ENCODE peak calls at places on chromosomes 16 and 17, in six cellular contexts. R is HepG2, N is HEK293T, K is K562, U is IMR-90, M is GM12878. D is an unnamed sample.

GRCh38 chr17:44331249-44331760 is 6.7 kb upstream of the SLC25A39 start:
- DNase-seq in R (peak), N (peak), K (peak), U (peak), M (no peak), D (peak)

GRCh38 chr16:89217388-89218191 is at the start of gene ZNF778:
- DNase-seq in R (peak), N (peak), K (peak), U (peak), M (peak), D (peak)

GRCh38 chr17:78868391-78868790 is 27.8 kb upstream of the USP36 start:
- DNase-seq in R (no peak), N (no peak), K (no peak), U (peak), M (no peak), D (no peak)

GRCh38 chr16:35552763-35553162 is 2093.4 kb downstream of the TP53TG3F start:
- DNase-seq in R (no peak), N (no peak), K (no peak), U (no peak), M (no peak), D (no peak)

GRCh38 chr16:16021020-16021419 is 71.6 kb downstream of the ABCC1 start:
- DNase-seq in R (no peak), N (no peak), K (no peak), U (no peak), M (no peak), D (no peak)

GRCh38 chr16:3640207-3640606 is 14.3 kb upstream of the DNASE1 start:
- DNase-seq in R (peak), N (no peak), K (no peak), U (no peak), M (no peak), D (no peak)

GRCh38 chr17:4605826-4606225 is 21.5 kb downstream of the SMTNL2 start:
- DNase-seq in R (no peak), N (no peak), K (no peak), U (peak), M (no peak), D (no peak)

GRCh38 chr16:17258848-17259713 is 211.7 kb downstream of the XYLT1 start:
- DNase-seq in R (no peak), N (peak), K (peak), U (peak), M (peak), D (peak)

GRCh38 chr17:2427910-2428309 is 27.1 kb upstream of the MNT start:
- DNase-seq in R (no peak), N (no peak), K (no peak), U (no peak), M (no peak), D (no peak)

GRCh38 chr16:51057102-51057793 is 93.8 kb downstream of the SALL1 start:
- DNase-seq in R (no peak), N (no peak), K (no peak), U (no peak), M (no peak), D (no peak)

GRCh38 chr17:31533546-31534155 is 142.2 kb downstream of the RAB11FIP4 start:
- DNase-seq in R (no peak), N (peak), K (peak), U (peak), M (no peak), D (peak)

GRCh38 chr16:27231692-27232060 is 28.4 kb downstream of the KDM8 start:
- DNase-seq in R (no peak), N (no peak), K (no peak), U (no peak), M (no peak), D (no peak)

GRCh38 chr16:16154292-16154951 is 68.9 kb downstream of the ABCC6 start:
- DNase-seq in R (no peak), N (no peak), K (no peak), U (no peak), M (no peak), D (no peak)

GRCh38 chr16:72612271-72612670 is 435.7 kb downstream of the ZFHX3 start:
- DNase-seq in R (no peak), N (no peak), K (no peak), U (peak), M (no peak), D (no peak)

GRCh38 chr17:17221329-17221728 is 15.2 kb upstream of the PLD6 start:
- DNase-seq in R (no peak), N (no peak), K (no peak), U (no peak), M (no peak), D (no peak)

GRCh38 chr17:71535311-71535710 is 585.5 kb upstream of the SOX9 start:
- DNase-seq in R (no peak), N (no peak), K (no peak), U (no peak), M (no peak), D (no peak)

GRCh38 chr16:30740364-30741251 is 7.6 kb upstream of the PHKG2 start:
- DNase-seq in R (no peak), N (no peak), K (peak), U (peak), M (no peak), D (peak)

GRCh38 chr16:85395207-85395912 is 217.8 kb upstream of the GSE1 start:
- DNase-seq in R (peak), N (peak), K (peak), U (peak), M (peak), D (peak)

GRCh38 chr17:58680038-58680369 is 11.8 kb downstream of the TEX14 start:
- DNase-seq in R (no peak), N (no peak), K (no peak), U (no peak), M (no peak), D (no peak)

GRCh38 chr16:85484337-85485295 is 128.5 kb upstream of the GSE1 start:
- DNase-seq in R (no peak), N (no peak), K (peak), U (no peak), M (no peak), D (no peak)

GRCh38 chr17:58112970-58113631 is 29.9 kb downstream of the DYNLL2 start:
- DNase-seq in R (peak), N (peak), K (peak), U (peak), M (peak), D (peak)

GRCh38 chr17:61338874-61339478 is 60.7 kb upstream of the TBX2 start:
- DNase-seq in R (peak), N (no peak), K (no peak), U (no peak), M (no peak), D (no peak)

GRCh38 chr17:63700528-63701441 is 860 bp upstream of the LIMD2 start:
- DNase-seq in R (no peak), N (no peak), K (no peak), U (peak), M (no peak), D (no peak)

GRCh38 chr17:33433581-33433980 is 140.5 kb upstream of the ASIC2 start:
- DNase-seq in R (no peak), N (no peak), K (no peak), U (no peak), M (no peak), D (no peak)

GRCh38 chr17:9472541-9472940 is 103.1 kb downstream of the STX8 start:
- DNase-seq in R (no peak), N (no peak), K (no peak), U (peak), M (no peak), D (no peak)

GRCh38 chr17:44607836-44608690 is 48.2 kb upstream of the MEIOC start:
- DNase-seq in R (peak), N (no peak), K (no peak), U (peak), M (no peak), D (no peak)

GRCh38 chr17:6070280-6070894 is at the start of gene WSCD1:
- DNase-seq in R (no peak), N (peak), K (no peak), U (no peak), M (no peak), D (peak)

GRCh38 chr16:31435341-31436220 is 7.0 kb downstream of the ZNF843 start:
- DNase-seq in R (no peak), N (no peak), K (no peak), U (no peak), M (no peak), D (no peak)

GRCh38 chr17:49196520-49196919 is 13.9 kb downstream of the GNGT2 start:
- DNase-seq in R (no peak), N (no peak), K (no peak), U (no peak), M (no peak), D (no peak)

GRCh38 chr16:12553191-12553590 is 250.5 kb downstream of the CPPED1 start:
- DNase-seq in R (no peak), N (no peak), K (no peak), U (no peak), M (no peak), D (no peak)

DNA sequence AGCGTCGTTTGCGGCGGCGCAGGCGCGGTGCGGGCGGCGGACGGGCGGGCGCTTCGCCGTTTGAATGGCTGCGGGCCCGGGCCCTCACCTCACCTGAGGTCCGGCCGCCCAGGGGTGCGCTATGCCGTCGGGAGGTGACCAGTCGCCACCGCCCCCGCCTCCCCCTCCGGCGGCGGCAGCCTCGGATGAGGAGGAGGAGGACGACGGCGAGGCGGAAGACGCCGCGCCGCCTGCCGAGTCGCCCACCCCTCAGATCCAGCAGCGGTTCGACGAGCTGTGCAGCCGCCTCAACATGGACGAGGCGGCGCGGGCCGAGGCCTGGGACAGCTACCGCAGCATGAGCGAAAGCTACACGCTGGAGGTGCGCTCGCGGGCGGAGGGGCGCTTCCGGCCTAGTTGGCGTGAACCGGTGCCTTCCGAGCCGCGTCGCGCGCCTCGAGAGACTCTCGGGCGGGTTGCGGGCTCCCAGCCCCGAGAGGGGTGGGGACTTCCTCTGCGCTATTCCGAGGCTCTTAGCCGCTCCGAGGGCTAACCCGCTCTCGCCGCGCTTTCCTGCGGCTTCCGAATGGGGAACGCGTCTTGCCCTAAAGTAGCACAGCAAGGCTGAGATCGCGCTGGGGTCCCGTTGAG is at the start of gene RBL2:
- DNase-seq in R (peak), N (peak), K (peak), U (peak), M (no peak), D (peak)
- TF ChIP-seq BHLHE40 in R (no peak), N (no peak), K (no peak), U (no peak), M (no peak), D (no peak)

DNA sequence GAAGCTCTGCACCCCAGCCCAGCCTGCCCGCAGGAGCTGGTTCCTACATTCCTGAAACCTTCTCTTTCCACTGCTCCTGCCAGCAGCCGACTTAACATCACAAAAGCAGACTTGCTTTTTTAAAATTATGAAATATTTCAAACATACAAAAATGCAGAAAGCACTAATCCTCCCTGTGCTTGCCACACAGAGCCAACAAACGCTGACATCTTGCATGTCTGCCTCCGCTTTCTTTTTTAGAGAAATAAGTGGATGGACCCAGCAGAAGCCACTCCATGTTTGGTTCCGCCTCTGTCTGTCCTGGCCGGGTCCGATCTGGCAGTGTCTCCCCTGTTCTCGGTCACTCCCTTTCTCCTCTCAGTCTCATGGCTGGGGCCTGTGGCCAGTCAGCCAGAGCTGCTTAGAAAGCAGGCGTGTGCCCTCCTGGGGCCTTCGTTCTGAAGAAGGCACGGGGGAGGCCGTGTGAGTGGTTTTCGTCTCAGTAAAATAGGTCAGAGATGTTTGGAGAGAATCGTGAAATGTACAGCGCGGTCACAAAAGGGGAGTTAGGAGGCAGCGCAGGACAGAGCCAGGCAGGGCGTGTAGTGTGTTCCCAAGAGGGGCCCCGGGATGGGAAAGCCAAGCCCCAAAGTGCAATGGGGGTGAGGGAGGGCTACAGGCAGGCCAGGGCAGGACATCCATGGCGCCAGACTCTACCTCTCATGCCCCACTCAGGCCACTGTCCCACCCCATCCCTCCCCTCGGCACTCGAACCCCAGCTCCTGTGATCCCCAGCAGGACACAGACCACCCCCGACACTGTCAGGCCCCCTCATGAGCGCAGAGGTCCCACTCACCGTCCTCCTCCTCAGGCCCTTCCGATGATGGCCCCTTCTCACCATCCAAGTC is 23.2 kb downstream of the MXRA7 start:
- DNase-seq in R (no peak), N (no peak), K (peak), U (no peak), M (no peak), D (no peak)
- TF ChIP-seq BHLHE40 in R (no peak), N (no peak), K (no peak), U (no peak), M (no peak), D (no peak)

GRCh38 chr16:57003439-57004386 is 14.4 kb downstream of the NLRC5 start:
- DNase-seq in R (no peak), N (no peak), K (no peak), U (no peak), M (no peak), D (no peak)
- TF ChIP-seq BHLHE40 in R (no peak), N (no peak), K (no peak), U (no peak), M (no peak), D (no peak)

GRCh38 chr17:80242505-80242904 is 18.1 kb upstream of the RNF213 start:
- DNase-seq in R (no peak), N (no peak), K (no peak), U (no peak), M (no peak), D (no peak)

GRCh38 chr17:80236911-80237310 is 16.7 kb downstream of the SLC26A11 start:
- DNase-seq in R (no peak), N (no peak), K (no peak), U (no peak), M (no peak), D (no peak)

GRCh38 chr17:80233202-80233601 is 13.0 kb downstream of the SLC26A11 start:
- DNase-seq in R (no peak), N (no peak), K (no peak), U (no peak), M (no peak), D (no peak)

GRCh38 chr17:80232438-80232837 is 12.2 kb downstream of the SLC26A11 start:
- DNase-seq in R (no peak), N (no peak), K (no peak), U (no peak), M (no peak), D (no peak)

DNA sequence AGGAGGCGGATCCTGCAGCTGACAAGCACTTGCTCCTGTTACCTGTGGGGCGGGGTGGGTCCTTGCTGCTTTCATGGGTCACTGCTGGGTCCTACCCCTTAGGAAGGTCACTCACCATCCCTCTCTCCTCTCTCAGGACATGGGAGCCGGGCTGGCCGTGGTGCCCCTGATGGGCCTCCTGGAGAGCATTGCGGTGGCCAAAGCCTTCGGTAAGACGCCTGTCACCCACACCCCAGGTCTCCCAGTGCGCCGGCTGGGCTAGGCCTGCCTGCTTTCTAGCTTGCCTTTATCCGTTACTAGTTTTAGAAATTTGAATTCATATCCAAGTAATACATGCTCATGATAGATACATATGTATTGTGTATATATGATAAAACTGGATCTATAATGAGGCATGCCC is 17.2 kb downstream of the SLC26A11 start:
- DNase-seq in R (no peak), N (no peak), K (no peak), U (no peak), M (no peak), D (no peak)
- TF ChIP-seq BHLHE40 in R (no peak), N (no peak), K (no peak), U (no peak), M (no peak), D (no peak)

DNA sequence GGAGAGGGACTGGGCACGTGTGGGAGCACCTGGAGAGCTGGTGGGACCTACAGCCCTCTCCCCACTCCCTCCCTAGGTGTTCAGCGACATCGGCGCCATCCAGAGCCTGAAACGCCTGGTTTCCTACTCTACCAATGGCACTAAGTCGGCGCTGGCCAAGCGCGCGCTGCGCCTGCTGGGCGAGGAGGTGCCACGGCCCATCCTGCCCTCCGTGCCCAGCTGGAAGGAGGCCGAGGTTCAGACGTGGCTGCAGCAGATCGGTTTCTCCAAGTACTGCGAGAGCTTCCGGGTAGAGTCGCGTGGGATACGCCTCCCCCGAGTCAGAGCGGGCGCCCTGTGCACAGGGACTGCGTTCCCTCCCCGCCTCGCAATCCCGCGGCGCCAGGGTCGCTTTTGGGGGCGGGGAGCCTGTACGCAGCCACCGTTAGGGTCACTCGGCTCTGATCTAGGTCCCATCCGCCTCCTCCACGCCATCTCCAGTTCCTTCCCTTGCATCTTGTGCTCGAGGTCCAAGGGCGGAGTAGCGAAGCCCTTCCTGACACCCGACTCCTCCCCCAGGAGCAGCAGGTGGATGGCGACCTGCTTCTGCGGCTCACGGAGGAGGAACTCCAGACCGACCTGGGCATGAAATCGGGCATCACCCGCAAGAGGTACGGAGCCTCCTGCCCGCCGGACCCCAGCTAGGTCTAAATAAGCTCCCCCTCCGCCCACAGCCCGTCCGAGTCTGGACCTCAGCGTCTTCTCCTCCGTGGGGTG is 13.0 kb downstream of the SARM1 start:
- DNase-seq in R (no peak), N (no peak), K (no peak), U (no peak), M (no peak), D (no peak)
- TF ChIP-seq BHLHE40 in R (no peak), N (no peak), K (no peak), U (no peak), M (no peak), D (no peak)

D was measured in A549.